ENCODE peak calls at places on chromosomes 2 and 18, in six cellular contexts. H is suprapubic skin, S is uterus, X is tibial nerve, F is choroid plexus epithelial cell, M is fibroblast of lung. O is an unnamed sample.

GRCh38 chr2:55364189-55365055 is 55.2 kb downstream of the CCDC88A start:
- DNase-seq in H (no peak), S (peak), X (no peak), F (peak), M (peak), O (peak)

GRCh38 chr2:232264081-232264480 is 114.5 kb upstream of the ALPP start:
- DNase-seq in H (no peak), S (no peak), X (no peak), F (no peak), M (no peak), O (no peak)

GRCh38 chr2:48444404-48444803 is 85.5 kb upstream of the STON1 start:
- DNase-seq in H (no peak), S (no peak), X (no peak), F (no peak), M (no peak), O (no peak)

GRCh38 chr2:112542974-112543760 is 902 bp downstream of the POLR1B start:
- DNase-seq in H (no peak), S (no peak), X (no peak), F (peak), M (peak), O (no peak)

GRCh38 chr2:30113617-30114293 is 33.1 kb upstream of the YPEL5 start:
- DNase-seq in H (no peak), S (no peak), X (no peak), F (peak), M (peak), O (peak)

GRCh38 chr2:157809212-157809611 is 66.9 kb downstream of the ACVR1 start:
- DNase-seq in H (no peak), S (no peak), X (no peak), F (peak), M (peak), O (peak)

GRCh38 chr2:236799391-236800048 is 229.9 kb downstream of the ACKR3 start:
- DNase-seq in H (no peak), S (no peak), X (no peak), F (no peak), M (no peak), O (no peak)

GRCh38 chr2:41853427-41854191 is 194.2 kb upstream of the PKDCC start:
- DNase-seq in H (no peak), S (peak), X (no peak), F (peak), M (peak), O (peak)

GRCh38 chr2:238243496-238244076 is 3.7 kb upstream of the HES6 start:
- DNase-seq in H (no peak), S (no peak), X (no peak), F (no peak), M (no peak), O (no peak)

GRCh38 chr2:142603761-142604160 is 273.7 kb upstream of the KYNU start:
- DNase-seq in H (no peak), S (no peak), X (no peak), F (peak), M (peak), O (peak)
- TF ChIP-seq CTCF in H (no peak), S (no peak), X (no peak), F (peak), M (peak), O (no peak)

GRCh38 chr18:13577091-13577697 is 149.2 kb downstream of the FAM210A start:
- DNase-seq in H (no peak), S (no peak), X (no peak), F (peak), M (no peak), O (peak)

GRCh38 chr18:13580351-13580750 is 146.0 kb downstream of the FAM210A start:
- DNase-seq in H (no peak), S (no peak), X (no peak), F (no peak), M (no peak), O (no peak)

GRCh38 chr18:13576598-13576997 is 149.8 kb downstream of the FAM210A start:
- DNase-seq in H (no peak), S (no peak), X (no peak), F (no peak), M (no peak), O (no peak)

GRCh38 chr18:13579874-13580273 is 146.5 kb downstream of the FAM210A start:
- DNase-seq in H (no peak), S (no peak), X (no peak), F (no peak), M (no peak), O (no peak)

GRCh38 chr18:13578400-13578799 is 148.0 kb downstream of the FAM210A start:
- DNase-seq in H (no peak), S (no peak), X (no peak), F (no peak), M (no peak), O (no peak)
- H3K4me3 ChIP-seq in H (no peak), S (no peak), X (no peak), F (no peak), M (no peak), O (no peak)

DNA sequence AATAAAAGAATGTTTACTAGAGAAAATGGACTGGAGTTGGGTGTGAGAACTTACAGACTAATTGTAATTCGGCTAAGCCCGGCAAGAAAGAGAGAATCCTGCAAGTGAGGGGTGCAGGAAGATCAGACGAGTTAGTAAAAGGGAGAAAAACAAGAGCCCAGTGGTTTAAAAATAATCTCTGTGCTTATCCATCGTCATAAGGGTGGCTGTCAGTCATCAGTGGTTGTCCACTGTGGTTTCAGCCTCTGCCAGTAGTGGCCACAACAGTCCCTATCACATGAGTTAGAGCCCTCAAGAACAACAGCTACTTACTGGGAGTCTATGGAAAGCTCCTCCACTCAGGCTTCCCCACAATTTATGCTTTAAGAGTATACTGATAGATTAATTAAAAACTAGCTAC is 239.8 kb downstream of the SETBP1 start:
- DNase-seq in H (no peak), S (no peak), X (no peak), F (no peak), M (no peak), O (no peak)
- TF ChIP-seq CTCF in H (no peak), S (no peak), X (no peak), F (no peak), M (no peak), O (no peak)

DNA sequence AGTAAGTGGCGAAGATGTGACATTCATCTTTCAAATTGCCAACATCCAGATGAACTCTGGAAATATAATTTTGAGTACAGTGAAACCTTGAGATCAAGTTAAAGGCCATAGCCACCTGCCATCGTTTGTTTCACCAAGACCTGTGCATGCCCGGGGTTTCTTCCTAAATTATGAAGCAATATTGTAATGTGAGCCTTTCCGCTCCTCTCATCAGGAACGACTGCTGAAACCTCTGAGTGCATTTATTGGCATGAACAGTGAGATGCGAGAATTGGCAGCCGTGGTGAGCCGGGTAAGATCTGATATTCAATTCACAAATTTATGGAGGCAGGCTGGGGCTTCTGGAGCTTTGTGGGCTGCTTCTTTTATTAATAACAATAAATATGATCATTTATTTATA is 27.6 kb upstream of the ELOA2 start:
- DNase-seq in H (no peak), S (no peak), X (no peak), F (no peak), M (no peak), O (no peak)
- H3K4me3 ChIP-seq in H (no peak), S (no peak), X (no peak), F (no peak), M (no peak), O (no peak)

GRCh38 chr2:10864888-10865551 is 46.7 kb upstream of the KCNF1 start:
- DNase-seq in H (no peak), S (no peak), X (no peak), F (no peak), M (no peak), O (no peak)
- TF ChIP-seq CTCF in H (no peak), S (no peak), X (no peak), F (no peak), M (no peak), O (no peak)

GRCh38 chr2:160365691-160366367 is 127.8 kb downstream of the RBMS1 start:
- DNase-seq in H (peak), S (peak), X (peak), F (peak), M (no peak), O (peak)
- H3K4me3 ChIP-seq in H (no peak), S (no peak), X (no peak), F (peak), M (no peak), O (no peak)

DNA sequence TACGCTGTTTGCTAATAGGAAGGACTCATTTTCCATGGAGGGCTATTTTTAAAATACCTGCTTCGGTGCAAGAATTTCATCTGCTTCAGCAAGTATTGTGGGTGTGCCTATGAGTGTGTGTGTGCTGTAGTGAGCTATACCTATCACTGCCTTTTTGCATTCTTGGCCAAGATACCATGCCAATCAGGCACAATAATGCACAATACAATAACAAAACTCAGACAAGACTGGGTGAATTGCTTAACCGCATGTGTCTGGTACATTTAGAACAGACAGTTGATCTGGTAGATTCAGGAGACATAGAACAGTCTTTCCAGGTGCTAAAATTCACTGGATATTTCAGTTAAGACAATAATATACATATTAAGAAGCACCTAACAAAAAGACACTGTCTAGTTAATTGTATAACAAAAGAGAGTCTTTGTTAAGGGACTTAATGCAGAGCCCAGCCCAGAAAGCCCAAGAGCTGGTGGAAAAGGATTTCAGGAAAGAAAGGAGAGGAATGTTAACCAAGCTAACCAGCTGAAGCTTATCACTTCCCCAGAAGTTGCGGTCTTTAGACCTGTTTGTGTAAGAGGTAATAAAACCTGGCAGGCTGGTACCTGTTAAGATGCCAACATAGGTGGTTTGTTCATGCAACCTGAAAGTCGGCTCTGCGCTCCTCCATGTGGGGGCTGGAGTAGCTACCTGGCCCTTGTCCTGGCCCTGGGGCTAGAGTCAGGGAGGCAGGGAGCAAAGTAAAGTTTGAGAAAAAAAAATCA is 153.3 kb upstream of the RBMS1 start:
- DNase-seq in H (no peak), S (no peak), X (no peak), F (peak), M (no peak), O (no peak)
- TF ChIP-seq CTCF in H (no peak), S (no peak), X (no peak), F (no peak), M (no peak), O (no peak)

GRCh38 chr2:33107690-33108482 is 161.1 kb downstream of the LTBP1 start:
- DNase-seq in H (no peak), S (no peak), X (no peak), F (peak), M (peak), O (no peak)

GRCh38 chr2:33106115-33106514 is 159.4 kb downstream of the LTBP1 start:
- DNase-seq in H (no peak), S (no peak), X (no peak), F (no peak), M (no peak), O (peak)

GRCh38 chr2:33104726-33105125 is 158.0 kb downstream of the LTBP1 start:
- DNase-seq in H (no peak), S (no peak), X (no peak), F (peak), M (peak), O (peak)

GRCh38 chr2:33099989-33100388 is 153.2 kb downstream of the LTBP1 start:
- DNase-seq in H (no peak), S (no peak), X (no peak), F (no peak), M (no peak), O (no peak)

DNA sequence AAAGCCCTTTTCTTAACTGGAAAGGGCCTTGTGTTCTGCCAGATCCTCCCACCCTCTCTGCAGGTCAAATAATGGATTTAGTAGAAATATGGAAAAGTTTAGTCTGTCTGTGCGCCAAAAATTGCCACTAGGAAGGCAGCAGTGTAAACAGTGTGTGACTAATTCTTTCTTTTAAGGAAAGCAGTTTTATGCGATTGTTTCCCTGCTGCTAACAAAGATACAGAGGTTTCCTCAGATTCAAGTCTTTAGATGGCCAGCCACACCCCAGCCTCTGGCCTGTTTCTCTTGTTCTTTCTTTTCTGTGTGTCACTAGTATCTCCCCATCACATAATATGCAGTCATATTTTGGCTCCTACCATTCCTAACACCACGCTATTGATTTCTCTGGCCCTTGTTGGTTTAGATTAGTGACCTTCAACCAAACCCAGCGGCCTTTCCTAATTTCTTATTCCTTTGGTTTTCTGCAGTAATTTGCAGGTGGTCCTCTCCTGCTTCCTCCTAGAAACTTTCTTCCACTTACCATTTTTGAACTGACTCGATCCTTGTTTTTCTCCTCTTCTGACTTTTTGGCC is 157.4 kb downstream of the LTBP1 start:
- DNase-seq in H (no peak), S (no peak), X (no peak), F (peak), M (peak), O (peak)
- H3K4me3 ChIP-seq in H (no peak), S (no peak), X (no peak), F (no peak), M (no peak), O (no peak)

O was measured in foreskin fibroblast.